ENCODE peak calls at places on chromosomes 5 and 9, in nine cellular contexts. K is GDM1; L is stimulated activated CD4-positive, alpha-beta T cell treated with anti-CD3 and anti-CD28 coated beads, Interleukin-15, amount 100 ng/mL, for 24 hours; P is progenitor cell of endocrine pancreas; E is CD4-positive, alpha-beta T cell; H is WERI-Rb-1; S is pons; U is Calu3; C is osteocyte. V is an unnamed sample.

GRCh38 chr5:150630459-150631325 is 9.8 kb upstream of the SYNPO start:
- DNase-seq in H (no peak), P (no peak), C (no peak), S (no peak), U (no peak), L (no peak), K (no peak), E (no peak), V (no peak)

GRCh38 chr5:87010736-87011135 is 256.9 kb upstream of the RASA1 start:
- DNase-seq in S (no peak), P (no peak), K (no peak), L (no peak), H (no peak), E (no peak), C (no peak), U (no peak), V (no peak)

GRCh38 chr5:133287500-133287899 is 235.7 kb downstream of the HSPA4 start:
- DNase-seq in P (peak), L (peak), U (peak), C (no peak), H (peak), K (no peak), S (peak), E (peak), V (no peak)

GRCh38 chr5:43305948-43306563 is 7.2 kb downstream of the HMGCS1 start:
- DNase-seq in U (no peak), K (peak), C (no peak), E (no peak), S (peak), P (no peak), H (no peak), L (no peak), V (no peak)

GRCh38 chr9:135905380-135906282 is 1.7 kb downstream of the CAMSAP1 start:
- DNase-seq in U (peak), S (peak), E (peak), H (no peak), K (no peak), P (no peak), C (no peak), L (peak), V (peak)

GRCh38 chr9:15079989-15080388 is 169.8 kb upstream of the FREM1 start:
- DNase-seq in K (no peak), C (no peak), P (no peak), H (no peak), S (no peak), E (no peak), U (no peak), L (no peak), V (no peak)

GRCh38 chr9:34279431-34279830 is 49.6 kb downstream of the KIF24 start:
- DNase-seq in H (no peak), U (no peak), P (no peak), C (peak), S (no peak), L (no peak), E (no peak), K (no peak), V (no peak)

GRCh38 chr9:132506907-132507669 is 75.3 kb upstream of the BARHL1 start:
- DNase-seq in P (no peak), K (no peak), S (peak), E (no peak), C (no peak), H (no peak), L (no peak), U (no peak), V (no peak)

GRCh38 chr9:130319944-130320696 is 54.6 kb downstream of the HMCN2 start:
- DNase-seq in E (no peak), L (no peak), H (no peak), S (no peak), U (no peak), K (no peak), C (no peak), P (no peak), V (no peak)

GRCh38 chr9:70130266-70130665 is 86.6 kb downstream of the MAMDC2 start:
- DNase-seq in E (no peak), C (no peak), U (no peak), P (no peak), S (no peak), L (no peak), H (no peak), K (no peak), V (no peak)

GRCh38 chr9:1222511-1222910 is 172.4 kb downstream of the DMRT2 start:
- DNase-seq in C (no peak), H (no peak), K (no peak), U (no peak), P (no peak), S (no peak), L (no peak), E (no peak), V (no peak)

GRCh38 chr5:156191547-156191946 is 135.4 kb upstream of the SGCD start:
- DNase-seq in C (no peak), P (no peak), E (no peak), K (no peak), L (no peak), S (no peak), H (no peak), U (no peak), V (no peak)

GRCh38 chr9:92807031-92807756 is 42.6 kb upstream of the BICD2 start:
- DNase-seq in U (no peak), H (no peak), L (no peak), P (no peak), S (no peak), E (no peak), K (no peak), C (no peak), V (no peak)

GRCh38 chr9:79237861-79238260 is 333.9 kb upstream of the TLE4 start:
- DNase-seq in C (no peak), P (no peak), K (no peak), H (no peak), S (no peak), L (no peak), U (no peak), E (no peak), V (no peak)

GRCh38 chr9:34332370-34332964 is 3.1 kb downstream of the NUDT2 start:
- DNase-seq in U (no peak), H (peak), S (peak), P (no peak), C (no peak), L (no peak), E (no peak), K (peak), V (no peak)

GRCh38 chr9:88230612-88231011 is 92.3 kb upstream of the SPATA31C2 start:
- DNase-seq in H (no peak), U (no peak), E (no peak), L (no peak), K (no peak), P (no peak), S (no peak), C (no peak), V (no peak)

GRCh38 chr5:168985454-168985853 is 315.5 kb downstream of the SLIT3 start:
- DNase-seq in L (no peak), H (no peak), U (no peak), C (no peak), P (no peak), E (no peak), K (no peak), S (no peak), V (no peak)

GRCh38 chr9:69066955-69067354 is 31.4 kb downstream of the FXN start:
- DNase-seq in H (no peak), S (no peak), P (no peak), U (no peak), K (no peak), E (no peak), C (no peak), L (no peak), V (no peak)

GRCh38 chr5:66074891-66075290 is 69.2 kb upstream of the SREK1 start:
- DNase-seq in E (no peak), U (no peak), S (no peak), H (no peak), P (no peak), C (no peak), K (no peak), L (no peak), V (no peak)

GRCh38 chr5:118611332-118611945 is 376.9 kb downstream of the DTWD2 start:
- DNase-seq in K (no peak), L (no peak), C (no peak), U (peak), S (no peak), P (no peak), H (peak), E (no peak), V (no peak)

GRCh38 chr5:42656661-42657035 is 100.0 kb upstream of the CCDC152 start:
- DNase-seq in C (no peak), P (no peak), L (no peak), K (no peak), U (no peak), E (no peak), S (peak), H (no peak), V (no peak)

GRCh38 chr9:112772551-112772950 is 22.0 kb downstream of the SNX30 start:
- DNase-seq in S (no peak), E (no peak), U (no peak), K (no peak), C (no peak), P (no peak), L (no peak), H (no peak), V (no peak)

GRCh38 chr9:95425910-95426551 is 90.7 kb downstream of the PTCH1 start:
- DNase-seq in P (no peak), U (peak), H (peak), S (no peak), L (peak), K (no peak), C (no peak), E (no peak), V (no peak)

GRCh38 chr9:131436386-131436785 is 42.5 kb downstream of the PRRC2B start:
- DNase-seq in H (no peak), C (no peak), U (no peak), E (no peak), P (no peak), L (no peak), S (no peak), K (no peak), V (no peak)

GRCh38 chr9:4937436-4937835 is 47.6 kb upstream of the JAK2 start:
- DNase-seq in P (no peak), U (no peak), H (no peak), L (peak), C (no peak), S (no peak), K (no peak), E (no peak), V (no peak)

GRCh38 chr5:56344594-56344993 is 111.5 kb upstream of the ANKRD55 start:
- DNase-seq in P (no peak), H (no peak), U (no peak), S (no peak), L (no peak), E (no peak), C (no peak), K (no peak), V (no peak)

GRCh38 chr5:10106806-10107205 is 142.9 kb downstream of the ATPSCKMT start:
- DNase-seq in H (no peak), E (no peak), K (no peak), U (no peak), S (no peak), C (no peak), P (no peak), L (no peak), V (no peak)

GRCh38 chr5:110441035-110441434 is 285.4 kb downstream of the TMEM232 start:
- DNase-seq in S (peak), H (peak), C (no peak), P (no peak), L (peak), K (no peak), U (peak), E (no peak), V (no peak)

GRCh38 chr9:7154650-7155049 is 396.9 kb downstream of the KDM4C start:
- DNase-seq in H (no peak), U (no peak), E (no peak), K (no peak), C (no peak), S (no peak), P (no peak), L (no peak), V (no peak)

GRCh38 chr9:111013250-111013649 is 25.0 kb downstream of the LPAR1 start:
- DNase-seq in E (no peak), P (no peak), S (no peak), K (no peak), L (no peak), U (no peak), H (no peak), C (no peak), V (no peak)

V was measured in stimulated activated CD8-positive, alpha-beta memory T cell treated with anti-CD3 and anti-CD28 coated beads, Interleukin-7, amount 100 ng/mL, for 24 hours.